ENCODE peak calls at places on chromosomes 7 and 10, in six cellular contexts. H is sigmoid colon, X is vagina, I is SK-N-MC, L is H1, T is suprapubic skin. P is an unnamed sample.
A peak's percentile ranks its signal among the peaks of the same experiment; 100 is the strongest.

GRCh38 chr7:135645296-135645904 is 16.9 kb upstream of the STMP1 start:
- DNase-seq in H (no peak), X (no peak), I (no peak), L (no peak), T (no peak), P (no peak)

GRCh38 chr7:116528008-116528789 is 3.4 kb downstream of the CAV1 start:
- DNase-seq in H (peak; percentile 88), X (no peak), I (no peak), L (no peak), T (peak; percentile 80), P (no peak)

GRCh38 chr10:63547628-63548356 is 26.6 kb downstream of the REEP3 start:
- DNase-seq in H (no peak), X (no peak), I (no peak), L (no peak), T (no peak), P (no peak)

GRCh38 chr10:114420811-114421485 is 16.6 kb upstream of the AFAP1L2 start:
- DNase-seq in H (no peak), X (no peak), I (no peak), L (no peak), T (no peak), P (no peak)

GRCh38 chr7:65233409-65234034 is 140.1 kb upstream of the ZNF92 start:
- DNase-seq in H (no peak), X (no peak), I (no peak), L (no peak), T (no peak), P (no peak)

GRCh38 chr7:7201583-7202374 is 19.4 kb downstream of the C1GALT1 start:
- DNase-seq in H (no peak), X (no peak), I (no peak), L (no peak), T (no peak), P (peak; percentile 26)

GRCh38 chr7:22670422-22670815 is 56.6 kb upstream of the IL6 start:
- DNase-seq in H (no peak), X (no peak), I (no peak), L (no peak), T (no peak), P (no peak)

GRCh38 chr10:35289198-35289597 is 47.1 kb upstream of the CCNY start:
- DNase-seq in H (no peak), X (no peak), I (no peak), L (no peak), T (no peak), P (no peak)

GRCh38 chr10:87623191-87623590 is 36.5 kb upstream of the PAPSS2 start:
- DNase-seq in H (no peak), X (no peak), I (no peak), L (no peak), T (no peak), P (no peak)

GRCh38 chr7:36723951-36724664 is at the start of gene AOAH:
- DNase-seq in H (peak; percentile 74), X (no peak), I (no peak), L (no peak), T (no peak), P (peak; percentile 40)

GRCh38 chr10:91590904-91591791 is 41.7 kb downstream of the PPP1R3C start:
- DNase-seq in H (peak; percentile 78), X (no peak), I (no peak), L (no peak), T (no peak), P (no peak)

GRCh38 chr7:155590215-155591023 is 44.1 kb upstream of the CNPY1 start:
- DNase-seq in H (no peak), X (no peak), I (no peak), L (no peak), T (no peak), P (no peak)
- TF ChIP-seq POLR2AphosphoS5 in H (no peak), X (no peak), I (no peak), L (no peak), T (no peak), P (no peak)

GRCh38 chr10:132571565-132572544 is 34.3 kb downstream of the INPP5A start:
- DNase-seq in H (peak; percentile 86), X (no peak), I (no peak), L (peak; percentile 57), T (peak; percentile 81), P (peak; percentile 36)
- TF ChIP-seq POLR2AphosphoS5 in H (peak; percentile 59), X (peak; percentile 69), I (no peak), L (no peak), T (no peak), P (peak; percentile 27)

GRCh38 chr7:45171946-45172345 is 14.4 kb downstream of the RAMP3 start:
- DNase-seq in H (peak; percentile 39), X (no peak), I (no peak), L (no peak), T (peak; percentile 55), P (no peak)
- TF ChIP-seq POLR2AphosphoS5 in H (no peak), X (no peak), I (no peak), L (no peak), T (no peak), P (no peak)

GRCh38 chr10:59342723-59343122 is 19.6 kb downstream of the FAM13C start:
- DNase-seq in H (no peak), X (no peak), I (no peak), L (no peak), T (no peak), P (no peak)
- TF ChIP-seq POLR2AphosphoS5 in H (no peak), X (no peak), I (no peak), L (no peak), T (no peak), P (no peak)

GRCh38 chr10:21173964-21174669 is 277.0 kb upstream of the NEBL start:
- DNase-seq in H (no peak), X (no peak), I (no peak), L (no peak), T (peak; percentile 84), P (peak; percentile 77)
- TF ChIP-seq POLR2AphosphoS5 in H (no peak), X (no peak), I (no peak), L (no peak), T (no peak), P (peak; percentile 26)

GRCh38 chr10:79159141-79159619 is 90.4 kb downstream of the ZMIZ1 start:
- DNase-seq in H (no peak), X (no peak), I (no peak), L (no peak), T (no peak), P (no peak)
- TF ChIP-seq POLR2AphosphoS5 in H (no peak), X (no peak), I (no peak), L (no peak), T (no peak), P (no peak)

DNA sequence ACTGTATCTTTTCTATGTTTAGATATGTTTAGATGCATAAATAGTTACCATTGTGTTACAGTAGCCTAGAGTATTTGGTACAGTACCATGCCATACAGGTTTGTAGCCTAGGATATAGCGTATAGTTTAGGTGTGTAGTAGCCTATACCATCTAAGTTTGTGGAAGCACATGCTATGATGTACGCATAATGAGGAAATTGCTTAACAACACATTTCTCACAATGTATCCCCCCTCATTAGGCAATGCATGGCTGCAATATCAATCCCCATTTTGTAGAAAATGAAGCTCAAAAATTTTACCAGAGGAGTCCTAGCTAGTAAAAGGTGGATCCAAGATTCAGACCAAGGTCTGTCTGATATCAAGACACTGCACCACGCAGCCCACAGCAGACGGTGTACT is 376.4 kb upstream of the NFE2L3 start:
- DNase-seq in H (no peak), X (no peak), I (no peak), L (no peak), T (no peak), P (no peak)
- TF ChIP-seq POLR2AphosphoS5 in H (no peak), X (no peak), I (no peak), L (no peak), T (no peak), P (no peak)

GRCh38 chr10:130377986-130378545 is 241.9 kb downstream of the GLRX3 start:
- DNase-seq in H (peak; percentile 18), X (no peak), I (no peak), L (no peak), T (peak; percentile 43), P (no peak)
- TF ChIP-seq POLR2AphosphoS5 in H (no peak), X (no peak), I (no peak), L (no peak), T (no peak), P (no peak)

P was measured in breast epithelium.